ENCODE peak calls at places on chromosome 14, in ten cellular contexts. C is choroid plexus epithelial cell; J is amygdala; W is effector memory CD8-positive, alpha-beta T cell; X is GDM1; E is HS-5; Z is NCI-H1105; P is cardiac fibroblast; H is HEK293T; R is WTC11. D is an unnamed sample.

GRCh38 chr14:56581041-56581727 is 1.6 kb downstream of the TMEM260 start:
- DNase-seq in X (no peak), J (no peak), E (no peak), H (no peak), W (no peak), R (no peak), C (no peak), P (no peak), Z (no peak), D (peak)

GRCh38 chr14:49584058-49584457 is 2.1 kb downstream of the RPS29 start:
- DNase-seq in R (no peak), E (no peak), W (no peak), P (no peak), H (no peak), X (no peak), Z (no peak), C (no peak), J (no peak), D (no peak)

GRCh38 chr14:55705651-55706340 is 125.8 kb downstream of the KTN1 start:
- DNase-seq in E (no peak), W (no peak), H (no peak), P (no peak), J (no peak), C (no peak), X (no peak), Z (peak), R (no peak), D (no peak)

GRCh38 chr14:88029500-88029899 is 24.6 kb downstream of the GPR65 start:
- DNase-seq in Z (no peak), J (no peak), E (peak), C (no peak), X (no peak), H (no peak), R (no peak), P (no peak), W (no peak), D (no peak)

GRCh38 chr14:102171173-102172020 is 31.7 kb downstream of the WDR20 start:
- DNase-seq in Z (no peak), P (no peak), C (no peak), W (no peak), E (no peak), H (no peak), R (no peak), J (no peak), X (no peak), D (no peak)

GRCh38 chr14:67517083-67517482 is 16.0 kb upstream of the PLEKHH1 start:
- DNase-seq in W (no peak), J (peak), Z (no peak), E (no peak), X (no peak), C (peak), R (peak), P (peak), H (no peak), D (no peak)

GRCh38 chr14:29403091-29403490 is 524.6 kb downstream of the PRKD1 start:
- DNase-seq in Z (no peak), P (no peak), W (no peak), H (no peak), C (no peak), R (no peak), J (no peak), X (no peak), E (no peak), D (no peak)

GRCh38 chr14:43669355-43669754 is 837.7 kb downstream of the FSCB start:
- DNase-seq in Z (no peak), E (no peak), J (no peak), X (no peak), P (no peak), H (no peak), W (no peak), R (no peak), C (no peak), D (no peak)

GRCh38 chr14:94120667-94121335 is 8.6 kb downstream of the IFI27L2 start:
- DNase-seq in W (no peak), J (no peak), R (no peak), P (peak), X (no peak), Z (no peak), H (no peak), C (no peak), E (no peak), D (no peak)

GRCh38 chr14:39264558-39264957 is 30.8 kb downstream of the MIA2 start:
- DNase-seq in J (no peak), H (no peak), X (no peak), R (no peak), C (no peak), E (no peak), Z (no peak), W (no peak), P (peak), D (no peak)